ENCODE peak calls at places on chromosome 9, in four cellular contexts. D is activated T-helper 1 cell treated with Interleukin-2 at 50 U/mL for 16 hours, G is mucosa of descending colon, W is retina. Y is an unnamed sample.

GRCh38 chr9:4508246-4508906 is 18.1 kb downstream of the SLC1A1 start:
- DNase-seq in G (no peak), D (no peak), W (no peak), Y (no peak)

GRCh38 chr9:128201441-128202369 is 1.5 kb upstream of the DNM1 start:
- DNase-seq in G (no peak), D (no peak), W (no peak), Y (no peak)

GRCh38 chr9:86470326-86470725 is 116.1 kb upstream of the TUT7 start:
- DNase-seq in D (no peak), W (no peak), G (no peak), Y (no peak)

GRCh38 chr9:34628656-34629491 is at the start of gene ARID3C:
- DNase-seq in W (peak; percentile 32), D (no peak), G (peak; percentile 34), Y (peak; percentile 75)

GRCh38 chr9:136587145-136587943 is 41.5 kb upstream of the NOTCH1 start:
- DNase-seq in G (peak; percentile 69), D (no peak), W (peak; percentile 79), Y (peak; percentile 99)

GRCh38 chr9:123772967-123773366 is 157.0 kb downstream of the DENND1A start:
- DNase-seq in D (no peak), G (no peak), W (no peak), Y (no peak)

GRCh38 chr9:15187589-15187988 is 119.4 kb downstream of the TTC39B start:
- DNase-seq in D (no peak), G (no peak), W (no peak), Y (peak; percentile 34)

GRCh38 chr9:129880654-129881546 is 45.6 kb downstream of the USP20 start:
- DNase-seq in D (no peak), W (no peak), G (no peak), Y (no peak)

GRCh38 chr9:15377625-15378252 is 44.9 kb upstream of the SNAPC3 start:
- DNase-seq in D (no peak), G (no peak), W (no peak), Y (no peak)

GRCh38 chr9:130898552-130898852 is 1.9 kb upstream of the QRFP start:
- DNase-seq in D (no peak), G (peak; percentile 44), W (no peak), Y (no peak)

GRCh38 chr9:134981829-134982228 is 64.1 kb upstream of the FCN1 start:
- DNase-seq in G (no peak), W (no peak), D (no peak), Y (no peak)

GRCh38 chr9:95528908-95529502 is 12.2 kb upstream of the PTCH1 start:
- DNase-seq in W (no peak), G (no peak), D (no peak), Y (no peak)

GRCh38 chr9:105405514-105406131 is 42.2 kb upstream of the FSD1L start:
- DNase-seq in G (no peak), D (peak; percentile 17), W (no peak), Y (no peak)

GRCh38 chr9:111959960-111960359 is 63.3 kb downstream of the UGCG start:
- DNase-seq in D (no peak), W (no peak), G (no peak), Y (no peak)

GRCh38 chr9:34237836-34238235 is 59.0 kb downstream of the UBAP1 start:
- DNase-seq in G (no peak), W (no peak), D (no peak), Y (no peak)

GRCh38 chr9:116074658-116075057 is 78.9 kb upstream of the PAPPA start:
- DNase-seq in D (no peak), W (no peak), G (no peak), Y (no peak)